ENCODE peak calls at places on chromosomes 3 and 15, in five cellular contexts. N, M, G, F and J are unnamed samples.

GRCh38 chr3:12935023-12935860 is 93.9 kb upstream of the RPL32 start:
- DNase-seq in N (no peak), M (no peak), G (no peak), F (no peak), J (no peak)

GRCh38 chr3:129519896-129520440 is 8.5 kb upstream of the RHO start:
- DNase-seq in N (no peak), M (no peak), G (no peak), F (no peak), J (no peak)

GRCh38 chr3:112974894-112975293 is at the start of gene CD200R1:
- DNase-seq in N (no peak), M (no peak), G (no peak), F (no peak), J (no peak)

GRCh38 chr3:51671090-51672082 is at the start of gene TEX264:
- DNase-seq in N (peak; percentile 93), M (peak; percentile 81), G (peak; percentile 52), F (peak; percentile 78), J (peak; percentile 93)

GRCh38 chr3:50656417-50657195 is 18.1 kb upstream of the DOCK3 start:
- DNase-seq in N (no peak), M (no peak), G (no peak), F (no peak), J (no peak)

GRCh38 chr15:89820651-89821611 is 6.3 kb upstream of the ANPEP start:
- DNase-seq in N (no peak), M (no peak), G (peak; percentile 46), F (no peak), J (no peak)

GRCh38 chr3:8972614-8973013 is 9.3 kb upstream of the RAD18 start:
- DNase-seq in N (no peak), M (no peak), G (peak; percentile 55), F (no peak), J (no peak)

GRCh38 chr3:183306798-183307671 is 54.0 kb downstream of the B3GNT5 start:
- DNase-seq in N (peak; percentile 66), M (peak; percentile 22), G (peak; percentile 81), F (peak; percentile 33), J (no peak)

GRCh38 chr3:39318311-39318710 is 11.2 kb upstream of the CCR8 start:
- DNase-seq in N (no peak), M (no peak), G (peak; percentile 59), F (no peak), J (no peak)

GRCh38 chr3:5071061-5071460 is 51.0 kb upstream of the ARL8B start:
- DNase-seq in N (no peak), M (peak; percentile 43), G (peak; percentile 58), F (no peak), J (no peak)

GRCh38 chr3:72010044-72010443 is 225.1 kb upstream of the PROK2 start:
- DNase-seq in N (no peak), M (no peak), G (no peak), F (no peak), J (no peak)

GRCh38 chr15:34810455-34811146 is 15.3 kb upstream of the ACTC1 start:
- DNase-seq in N (peak; percentile 30), M (no peak), G (peak; percentile 94), F (no peak), J (no peak)

GRCh38 chr3:66021731-66022131 is 17.0 kb downstream of the MAGI1 start:
- DNase-seq in N (no peak), M (no peak), G (peak; percentile 87), F (no peak), J (no peak)

GRCh38 chr3:184186184-184186901 is at the start of gene ABCF3:
- DNase-seq in N (peak; percentile 70), M (peak; percentile 49), G (peak; percentile 38), F (no peak), J (no peak)

GRCh38 chr15:23897576-23897975 is 210.5 kb upstream of the NDN start:
- DNase-seq in N (no peak), M (no peak), G (no peak), F (no peak), J (no peak)

GRCh38 chr3:126661965-126662364 is 7.0 kb upstream of the TXNRD3 start:
- DNase-seq in N (no peak), M (no peak), G (no peak), F (no peak), J (no peak)

GRCh38 chr15:60649845-60650548 is 171.1 kb upstream of the ICE2 start:
- DNase-seq in N (no peak), M (no peak), G (no peak), F (no peak), J (no peak)

GRCh38 chr3:52897130-52898109 is at the start of gene STIMATE:
- DNase-seq in N (peak; percentile 90), M (peak; percentile 80), G (peak; percentile 77), F (peak; percentile 66), J (peak; percentile 83)

GRCh38 chr15:28273468-28273867 is 48.5 kb downstream of the HERC2 start:
- DNase-seq in N (no peak), M (no peak), G (no peak), F (no peak), J (no peak)

GRCh38 chr15:43511012-43511885 is 6.2 kb upstream of the MAP1A start:
- DNase-seq in N (no peak), M (no peak), G (no peak), F (no peak), J (no peak)

GRCh38 chr3:81823882-81824395 is 62.5 kb upstream of the GBE1 start:
- DNase-seq in N (no peak), M (no peak), G (peak; percentile 19), F (no peak), J (no peak)

GRCh38 chr3:81823086-81823485 is 61.6 kb upstream of the GBE1 start:
- DNase-seq in N (no peak), M (no peak), G (no peak), F (no peak), J (no peak)
- H3K36me3 ChIP-seq in N (no peaks in the 10 kb centered on the region), M (no peaks in the 10 kb centered on the region), G (no peaks in the 10 kb centered on the region), F (no peaks in the 10 kb centered on the region), J (no peaks in the 10 kb centered on the region)

GRCh38 chr3:171981271-171981605 is 58.1 kb upstream of the FNDC3B start:
- DNase-seq in N (no peak), M (no peak), G (no peak), F (no peak), J (no peak)
- H3K36me3 ChIP-seq in N (no peaks in the 10 kb centered on the region), M (no peaks in the 10 kb centered on the region), G (no peaks in the 10 kb centered on the region), F (no peaks in the 10 kb centered on the region), J (no peaks in the 10 kb centered on the region)

GRCh38 chr15:63715818-63716217 is 117.9 kb downstream of the HERC1 start:
- DNase-seq in N (no peak), M (no peak), G (peak; percentile 45), F (no peak), J (no peak)
- H3K36me3 ChIP-seq in N (peaks cover 6% of the 10 kb centered on the region), M (no peaks in the 10 kb centered on the region), G (no peaks in the 10 kb centered on the region), F (peaks cover 64% of the 10 kb centered on the region), J (peaks cover 48% of the 10 kb centered on the region)

GRCh38 chr3:11565072-11565471 is 78.6 kb downstream of the VGLL4 start:
- DNase-seq in N (no peak), M (peak; percentile 13), G (no peak), F (no peak), J (no peak)
- H3K36me3 ChIP-seq in N (no peaks in the 10 kb centered on the region), M (no peaks in the 10 kb centered on the region), G (peaks cover 24% of the 10 kb centered on the region), F (peaks cover 49% of the 10 kb centered on the region), J (peaks cover 48% of the 10 kb centered on the region)

GRCh38 chr15:42184313-42184712 is 23.8 kb downstream of the VPS39 start:
- DNase-seq in N (no peak), M (no peak), G (no peak), F (no peak), J (no peak)
- H3K36me3 ChIP-seq in N (peaks cover 11% of the 10 kb centered on the region), M (no peaks in the 10 kb centered on the region), G (peaks cover 17% of the 10 kb centered on the region), F (peaks cover 96% of the 10 kb centered on the region), J (peaks cover 71% of the 10 kb centered on the region)